ENCODE peak calls at places on chromosomes 13 and 19, in four cellular contexts. One of them, this sample, is unnamed.

GRCh38 chr13:33345842-33346241 is 60.3 kb upstream of the STARD13 start:
- DNase-seq in endothelial cell of umbilical vein: no peak
- DNase-seq in upper lobe of right lung: no peak
- DNase-seq in activated B cell treated with CpG ODN at 0.5 μM for 24 hours: no peak
- DNase-seq in this sample: no peak

GRCh38 chr19:23311551-23311950 is 61.4 kb upstream of the ZNF724 start:
- DNase-seq in endothelial cell of umbilical vein: no peak
- DNase-seq in upper lobe of right lung: no peak
- DNase-seq in activated B cell treated with CpG ODN at 0.5 μM for 24 hours: no peak
- DNase-seq in this sample: no peak

GRCh38 chr19:45547965-45548609 is 36.5 kb downstream of the OPA3 start:
- DNase-seq in endothelial cell of umbilical vein: no peak
- DNase-seq in upper lobe of right lung: no peak
- DNase-seq in activated B cell treated with CpG ODN at 0.5 μM for 24 hours: no peak
- DNase-seq in this sample: no peak

GRCh38 chr19:15374796-15375440 is 4.7 kb downstream of the AKAP8 start:
- DNase-seq in endothelial cell of umbilical vein: peak
- DNase-seq in upper lobe of right lung: no peak
- DNase-seq in activated B cell treated with CpG ODN at 0.5 μM for 24 hours: no peak
- DNase-seq in this sample: no peak

GRCh38 chr19:19510432-19510831 is 4.9 kb downstream of the TSSK6 start:
- DNase-seq in endothelial cell of umbilical vein: no peak
- DNase-seq in upper lobe of right lung: no peak
- DNase-seq in activated B cell treated with CpG ODN at 0.5 μM for 24 hours: no peak
- DNase-seq in this sample: no peak

GRCh38 chr13:97435794-97436193 is 1.8 kb downstream of the RAP2A start:
- DNase-seq in endothelial cell of umbilical vein: peak
- DNase-seq in upper lobe of right lung: no peak
- DNase-seq in activated B cell treated with CpG ODN at 0.5 μM for 24 hours: no peak
- DNase-seq in this sample: no peak

GRCh38 chr19:48632692-48633147 is 4.5 kb downstream of the DBP start:
- DNase-seq in endothelial cell of umbilical vein: no peak
- DNase-seq in upper lobe of right lung: no peak
- DNase-seq in activated B cell treated with CpG ODN at 0.5 μM for 24 hours: no peak
- DNase-seq in this sample: no peak

GRCh38 chr13:47087841-47088240 is 191.0 kb upstream of the HTR2A start:
- DNase-seq in endothelial cell of umbilical vein: no peak
- DNase-seq in upper lobe of right lung: no peak
- DNase-seq in activated B cell treated with CpG ODN at 0.5 μM for 24 hours: no peak
- DNase-seq in this sample: no peak

GRCh38 chr19:6414033-6414643 is 10.5 kb downstream of the KHSRP start:
- DNase-seq in endothelial cell of umbilical vein: no peak
- DNase-seq in upper lobe of right lung: no peak
- DNase-seq in activated B cell treated with CpG ODN at 0.5 μM for 24 hours: no peak
- DNase-seq in this sample: peak

GRCh38 chr13:78680064-78680463 is 21.1 kb upstream of the OBI1 start:
- DNase-seq in endothelial cell of umbilical vein: no peak
- DNase-seq in upper lobe of right lung: no peak
- DNase-seq in activated B cell treated with CpG ODN at 0.5 μM for 24 hours: no peak
- DNase-seq in this sample: no peak

GRCh38 chr13:57631607-57632275 is at the start of gene PCDH17:
- DNase-seq in endothelial cell of umbilical vein: peak
- DNase-seq in upper lobe of right lung: peak
- DNase-seq in activated B cell treated with CpG ODN at 0.5 μM for 24 hours: no peak
- DNase-seq in this sample: no peak

GRCh38 chr13:28477709-28477973 is 17.3 kb downstream of the FLT1 start:
- DNase-seq in endothelial cell of umbilical vein: no peak
- DNase-seq in upper lobe of right lung: no peak
- DNase-seq in activated B cell treated with CpG ODN at 0.5 μM for 24 hours: no peak
- DNase-seq in this sample: no peak

GRCh38 chr19:5893907-5894703 is 9.5 kb downstream of the NDUFA11 start:
- DNase-seq in endothelial cell of umbilical vein: peak
- DNase-seq in upper lobe of right lung: no peak
- DNase-seq in activated B cell treated with CpG ODN at 0.5 μM for 24 hours: no peak
- DNase-seq in this sample: no peak

GRCh38 chr13:109422163-109422562 is 364.2 kb downstream of the IRS2 start:
- DNase-seq in endothelial cell of umbilical vein: no peak
- DNase-seq in upper lobe of right lung: no peak
- DNase-seq in activated B cell treated with CpG ODN at 0.5 μM for 24 hours: no peak
- DNase-seq in this sample: no peak

GRCh38 chr19:35714601-35715354 is 3.0 kb upstream of the KMT2B start:
- DNase-seq in endothelial cell of umbilical vein: no peak
- DNase-seq in upper lobe of right lung: no peak
- DNase-seq in activated B cell treated with CpG ODN at 0.5 μM for 24 hours: no peak
- DNase-seq in this sample: no peak

GRCh38 chr13:24232037-24232436 is 71.5 kb downstream of the SPATA13 start:
- DNase-seq in endothelial cell of umbilical vein: no peak
- DNase-seq in upper lobe of right lung: no peak
- DNase-seq in activated B cell treated with CpG ODN at 0.5 μM for 24 hours: no peak
- DNase-seq in this sample: no peak

GRCh38 chr19:22622901-22623840 is 11.0 kb upstream of the ZNF492 start:
- DNase-seq in endothelial cell of umbilical vein: no peak
- DNase-seq in upper lobe of right lung: peak
- DNase-seq in activated B cell treated with CpG ODN at 0.5 μM for 24 hours: no peak
- DNase-seq in this sample: no peak

GRCh38 chr19:275958-276646 is 15.1 kb downstream of the PLPP2 start:
- DNase-seq in endothelial cell of umbilical vein: no peak
- DNase-seq in upper lobe of right lung: no peak
- DNase-seq in activated B cell treated with CpG ODN at 0.5 μM for 24 hours: no peak
- DNase-seq in this sample: no peak

GRCh38 chr19:42092350-42092749 is 16.4 kb downstream of the ZNF574 start:
- DNase-seq in endothelial cell of umbilical vein: peak
- DNase-seq in upper lobe of right lung: no peak
- DNase-seq in activated B cell treated with CpG ODN at 0.5 μM for 24 hours: no peak
- DNase-seq in this sample: no peak

GRCh38 chr13:40230833-40231266 is 435.6 kb downstream of the FOXO1 start:
- DNase-seq in endothelial cell of umbilical vein: peak
- DNase-seq in upper lobe of right lung: no peak
- DNase-seq in activated B cell treated with CpG ODN at 0.5 μM for 24 hours: no peak
- DNase-seq in this sample: no peak

GRCh38 chr19:47699360-47699917 is 13.8 kb upstream of the EHD2 start:
- DNase-seq in endothelial cell of umbilical vein: peak
- DNase-seq in upper lobe of right lung: no peak
- DNase-seq in activated B cell treated with CpG ODN at 0.5 μM for 24 hours: peak
- DNase-seq in this sample: peak

GRCh38 chr19:10286803-10287737 is at the start of gene ICAM4:
- DNase-seq in endothelial cell of umbilical vein: peak
- DNase-seq in upper lobe of right lung: peak
- DNase-seq in activated B cell treated with CpG ODN at 0.5 μM for 24 hours: no peak
- DNase-seq in this sample: no peak

GRCh38 chr19:42197375-42197817 is 20.1 kb downstream of the DEDD2 start:
- DNase-seq in endothelial cell of umbilical vein: no peak
- DNase-seq in upper lobe of right lung: no peak
- DNase-seq in activated B cell treated with CpG ODN at 0.5 μM for 24 hours: no peak
- DNase-seq in this sample: no peak

DNA sequence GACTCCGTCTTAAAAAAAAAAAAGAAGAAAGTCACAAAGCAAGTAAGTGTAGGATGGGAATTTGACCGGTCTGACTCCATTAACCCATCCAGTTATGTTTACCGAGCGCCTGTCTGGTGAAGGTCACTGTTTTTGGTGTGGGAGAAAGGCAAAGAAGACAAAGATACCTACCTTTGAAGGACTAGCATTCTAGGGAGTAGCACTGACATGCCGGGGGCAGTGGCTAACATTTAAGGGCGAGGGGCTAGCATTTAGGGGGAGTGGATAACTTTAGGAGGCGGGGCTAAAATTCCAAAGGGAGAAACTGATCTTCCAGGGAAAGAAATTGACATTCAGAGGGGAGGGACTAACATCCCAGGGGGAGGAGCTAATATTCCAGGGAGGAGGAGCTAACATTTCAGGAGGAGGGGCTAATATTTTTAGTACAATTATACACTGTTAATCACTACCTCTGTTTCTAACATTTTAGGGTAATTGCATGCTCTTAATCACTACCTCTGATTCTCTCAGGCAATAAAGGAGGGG is 8.7 kb downstream of the GPR32 start:
- DNase-seq in endothelial cell of umbilical vein: no peak
- DNase-seq in upper lobe of right lung: no peak
- DNase-seq in activated B cell treated with CpG ODN at 0.5 μM for 24 hours: no peak
- DNase-seq in this sample: no peak
- TF ChIP-seq CTCF in endothelial cell of umbilical vein: no peak
- TF ChIP-seq CTCF in upper lobe of right lung: no peak
- TF ChIP-seq CTCF in activated B cell treated with CpG ODN at 0.5 μM for 24 hours: no peak
- TF ChIP-seq CTCF in this sample: no peak

DNA sequence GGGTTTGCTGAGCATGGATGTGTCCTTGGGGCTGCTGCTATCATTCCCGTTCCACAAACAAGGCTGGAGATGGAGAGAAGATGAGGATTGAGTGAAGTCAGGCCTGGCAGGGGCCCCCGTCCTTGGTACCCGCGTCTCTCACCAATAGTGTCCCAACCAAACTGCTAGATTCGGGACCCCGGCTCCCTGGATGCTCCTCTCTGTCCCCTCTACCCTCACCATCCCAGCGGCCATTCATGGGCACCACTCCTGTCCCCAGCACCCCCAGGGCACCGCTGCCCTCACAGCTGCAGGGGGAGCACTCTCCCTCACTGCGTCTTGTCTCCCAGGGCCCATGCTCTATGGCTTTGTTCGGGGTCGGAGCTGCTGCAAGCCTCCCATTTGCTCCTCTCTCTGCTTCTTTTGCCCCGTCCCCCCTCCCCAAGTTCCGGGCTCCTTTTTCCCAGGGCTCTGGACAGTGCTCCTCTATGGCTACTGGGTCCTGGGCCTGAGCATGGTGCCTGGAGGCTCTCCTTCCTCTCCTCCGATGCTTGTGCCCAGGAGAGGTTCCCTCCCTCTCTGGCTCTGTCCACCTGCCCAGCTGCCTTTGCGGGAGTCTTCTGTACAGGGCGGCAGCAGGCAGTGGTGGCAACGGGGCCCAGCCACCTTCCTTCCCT is 219.5 kb downstream of the TEX29 start:
- DNase-seq in endothelial cell of umbilical vein: no peak
- DNase-seq in upper lobe of right lung: no peak
- DNase-seq in activated B cell treated with CpG ODN at 0.5 μM for 24 hours: no peak
- DNase-seq in this sample: no peak
- TF ChIP-seq CTCF in endothelial cell of umbilical vein: no peak
- TF ChIP-seq CTCF in upper lobe of right lung: no peak
- TF ChIP-seq CTCF in activated B cell treated with CpG ODN at 0.5 μM for 24 hours: no peak
- TF ChIP-seq CTCF in this sample: no peak

GRCh38 chr13:43894438-43894837 is 14.7 kb downstream of the LACC1 start:
- DNase-seq in endothelial cell of umbilical vein: no peak
- DNase-seq in upper lobe of right lung: no peak
- DNase-seq in activated B cell treated with CpG ODN at 0.5 μM for 24 hours: no peak
- DNase-seq in this sample: no peak
- TF ChIP-seq CTCF in endothelial cell of umbilical vein: peak
- TF ChIP-seq CTCF in upper lobe of right lung: peak
- TF ChIP-seq CTCF in activated B cell treated with CpG ODN at 0.5 μM for 24 hours: no peak
- TF ChIP-seq CTCF in this sample: no peak

GRCh38 chr13:52053460-52053859 is 29.0 kb downstream of the UTP14C start:
- DNase-seq in endothelial cell of umbilical vein: no peak
- DNase-seq in upper lobe of right lung: no peak
- DNase-seq in activated B cell treated with CpG ODN at 0.5 μM for 24 hours: no peak
- DNase-seq in this sample: no peak
- TF ChIP-seq CTCF in endothelial cell of umbilical vein: no peak
- TF ChIP-seq CTCF in upper lobe of right lung: no peak
- TF ChIP-seq CTCF in activated B cell treated with CpG ODN at 0.5 μM for 24 hours: no peak
- TF ChIP-seq CTCF in this sample: no peak

GRCh38 chr19:4647676-4648644 is 8.6 kb downstream of the TNFAIP8L1 start:
- DNase-seq in endothelial cell of umbilical vein: peak
- DNase-seq in upper lobe of right lung: no peak
- DNase-seq in activated B cell treated with CpG ODN at 0.5 μM for 24 hours: no peak
- DNase-seq in this sample: no peak
- TF ChIP-seq CTCF in endothelial cell of umbilical vein: peak
- TF ChIP-seq CTCF in upper lobe of right lung: no peak
- TF ChIP-seq CTCF in activated B cell treated with CpG ODN at 0.5 μM for 24 hours: no peak
- TF ChIP-seq CTCF in this sample: peak

GRCh38 chr19:13825489-13826475 is 30.5 kb downstream of the ZSWIM4 start:
- DNase-seq in endothelial cell of umbilical vein: no peak
- DNase-seq in upper lobe of right lung: no peak
- DNase-seq in activated B cell treated with CpG ODN at 0.5 μM for 24 hours: no peak
- DNase-seq in this sample: no peak
- TF ChIP-seq CTCF in endothelial cell of umbilical vein: no peak
- TF ChIP-seq CTCF in upper lobe of right lung: peak
- TF ChIP-seq CTCF in activated B cell treated with CpG ODN at 0.5 μM for 24 hours: no peak
- TF ChIP-seq CTCF in this sample: no peak

DNA sequence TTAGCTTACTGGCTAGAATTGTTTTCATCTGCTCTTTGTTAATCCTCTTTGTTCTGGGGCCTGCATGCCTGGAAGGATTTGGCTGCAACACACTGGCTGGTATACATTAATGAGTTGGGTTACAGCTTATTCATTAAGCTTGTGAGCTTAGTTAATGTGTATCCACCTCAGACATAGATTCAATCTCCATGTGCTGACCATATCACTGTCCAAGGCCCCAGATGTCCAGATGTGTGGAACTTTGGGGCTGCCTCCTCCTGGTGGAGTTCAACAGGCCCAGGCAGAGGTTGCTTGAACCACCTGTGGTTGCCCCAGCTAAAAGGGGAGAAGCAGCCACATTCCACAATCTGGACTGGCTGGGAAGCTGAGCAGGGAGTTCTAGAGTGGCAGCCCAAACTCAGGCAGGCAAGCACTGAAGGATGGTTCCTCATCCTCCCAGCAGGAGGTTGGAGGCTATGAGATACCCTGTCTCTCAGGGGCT is 5.4 kb downstream of the DIAPH3 start:
- DNase-seq in endothelial cell of umbilical vein: no peak
- DNase-seq in upper lobe of right lung: no peak
- DNase-seq in activated B cell treated with CpG ODN at 0.5 μM for 24 hours: no peak
- DNase-seq in this sample: peak
- TF ChIP-seq CTCF in endothelial cell of umbilical vein: no peak
- TF ChIP-seq CTCF in upper lobe of right lung: no peak
- TF ChIP-seq CTCF in activated B cell treated with CpG ODN at 0.5 μM for 24 hours: no peak
- TF ChIP-seq CTCF in this sample: no peak